ENCODE peak calls at places on chromosomes 11 and 22, in seven cellular contexts. R is esophagus squamous epithelium; G is NCI-H1092 treated with DMSO at 0.1 percent for 48 hours; B is activated CD8-positive, alpha-beta T cell treated with anti-CD3 and anti-CD28 coated beads, Interleukin-2, amount 10 ng/mL, durations not matched to agents 7 days and 5 days; E is central memory CD4-positive, alpha-beta T cell; C is T-helper 2 cell; D is AG09319. N is an unnamed sample.

GRCh38 chr11:45922425-45923082 is at the start of gene LARGE2:
- DNase-seq in B (no peak), D (no peak), C (peak), R (no peak), E (no peak), G (no peak), N (peak)

GRCh38 chr11:269146-269890 is 8.9 kb upstream of the NLRP6 start:
- DNase-seq in D (no peak), E (peak), C (peak), G (no peak), R (no peak), B (peak), N (no peak)

GRCh38 chr11:47986742-47987141 is 6.4 kb downstream of the PTPRJ start:
- DNase-seq in E (no peak), D (no peak), G (no peak), R (no peak), C (no peak), B (no peak), N (no peak)

GRCh38 chr22:46776876-46777608 is 14.6 kb downstream of the TBC1D22A start:
- DNase-seq in R (no peak), D (no peak), G (no peak), C (no peak), E (no peak), B (no peak), N (no peak)

GRCh38 chr11:124872741-124873140 is 7.5 kb downstream of the ROBO3 start:
- DNase-seq in C (no peak), D (no peak), G (no peak), B (no peak), R (no peak), E (no peak), N (no peak)

GRCh38 chr11:69360606-69361005 is 66.7 kb downstream of the MYEOV start:
- DNase-seq in D (no peak), E (no peak), R (no peak), B (no peak), C (no peak), G (no peak), N (peak)

GRCh38 chr22:32005453-32005852 is 37.6 kb upstream of the SLC5A1 start:
- DNase-seq in E (no peak), R (no peak), D (no peak), C (no peak), B (no peak), G (no peak), N (no peak)

GRCh38 chr11:69172674-69173073 is 16.9 kb downstream of the SMIM38 start:
- DNase-seq in C (no peak), G (no peak), D (no peak), R (no peak), E (no peak), B (no peak), N (no peak)

GRCh38 chr11:131464024-131464423 is 93.6 kb downstream of the NTM start:
- DNase-seq in R (no peak), G (no peak), B (no peak), E (no peak), D (no peak), C (no peak), N (no peak)

GRCh38 chr11:121119444-121119843 is 18.4 kb downstream of the TECTA start:
- DNase-seq in B (no peak), R (no peak), E (no peak), D (no peak), C (no peak), G (no peak), N (no peak)

GRCh38 chr11:128579790-128580504 is 7.4 kb downstream of the ETS1 start:
- DNase-seq in E (no peak), B (no peak), C (no peak), G (no peak), D (no peak), R (no peak), N (no peak)

GRCh38 chr22:35475545-35475944 is 65.1 kb upstream of the RASD2 start:
- DNase-seq in B (no peak), R (no peak), E (no peak), C (no peak), G (peak), D (no peak), N (no peak)

GRCh38 chr11:107996025-107996776 is 12.5 kb upstream of the CUL5 start:
- DNase-seq in B (no peak), G (no peak), D (no peak), E (no peak), R (no peak), C (no peak), N (no peak)

GRCh38 chr11:134271978-134272377 is 4.2 kb upstream of the GLB1L3 start:
- DNase-seq in G (no peak), R (no peak), D (no peak), E (no peak), B (no peak), C (no peak), N (no peak)

GRCh38 chr22:38311331-38311635 is 6.0 kb downstream of the CSNK1E start:
- DNase-seq in G (no peak), D (no peak), B (no peak), C (no peak), R (no peak), E (no peak), N (no peak)

GRCh38 chr22:38213319-38214247 is 11.8 kb downstream of the MAFF start:
- DNase-seq in R (no peak), E (no peak), B (no peak), G (no peak), D (no peak), C (no peak), N (no peak)

GRCh38 chr22:45563362-45564040 is 60.8 kb downstream of the FBLN1 start:
- DNase-seq in C (no peak), B (no peak), R (no peak), D (no peak), G (no peak), E (no peak), N (no peak)

GRCh38 chr11:9228086-9228485 is 37.1 kb downstream of the DENND5A start:
- DNase-seq in D (no peak), B (no peak), R (no peak), G (no peak), E (no peak), C (no peak), N (no peak)

GRCh38 chr11:272195-272930 is 5.8 kb upstream of the NLRP6 start:
- DNase-seq in B (peak), G (no peak), C (no peak), E (no peak), D (no peak), R (no peak), N (no peak)

GRCh38 chr11:102955624-102956023 is at the start of gene MMP13:
- DNase-seq in B (no peak), E (no peak), R (no peak), C (no peak), D (no peak), G (no peak), N (no peak)

GRCh38 chr11:64810891-64811272 is 531 bp upstream of the MEN1 start:
- DNase-seq in C (peak), D (no peak), B (peak), E (no peak), G (no peak), R (no peak), N (no peak)

GRCh38 chr11:70615036-70615875 is 216.9 kb downstream of the CTTN start:
- DNase-seq in C (no peak), R (no peak), D (no peak), B (no peak), E (no peak), G (no peak), N (no peak)

GRCh38 chr11:84566681-84567080 is 1060.5 kb downstream of the DLG2 start:
- DNase-seq in R (no peak), E (no peak), G (no peak), B (no peak), C (no peak), D (no peak), N (no peak)

GRCh38 chr11:119726585-119727522 is 2.1 kb downstream of the NECTIN1 start:
- DNase-seq in C (no peak), R (no peak), D (no peak), G (no peak), E (no peak), B (no peak), N (no peak)

GRCh38 chr22:46079093-46079860 is 71.0 kb upstream of the PPARA start:
- DNase-seq in R (no peak), C (no peak), G (no peak), B (no peak), D (no peak), E (no peak), N (peak)

GRCh38 chr22:37907036-37907954 is 1.2 kb downstream of the MICALL1 start:
- DNase-seq in E (no peak), R (no peak), D (no peak), G (no peak), B (no peak), C (no peak), N (no peak)

GRCh38 chr11:61516675-61517516 is 8.3 kb downstream of the LRRC10B start:
- DNase-seq in G (peak), C (peak), R (no peak), E (peak), D (no peak), B (peak), N (no peak)

GRCh38 chr22:37150701-37151100 is 985 bp upstream of the IL2RB start:
- DNase-seq in D (no peak), B (no peak), C (no peak), R (no peak), G (no peak), E (no peak), N (no peak)

GRCh38 chr22:22111983-22112382 is 129.4 kb upstream of the TOP3B start:
- DNase-seq in D (no peak), G (no peak), B (no peak), R (no peak), C (no peak), E (no peak), N (no peak)

GRCh38 chr11:44621140-44621681 is 55.7 kb downstream of the CD82 start:
- DNase-seq in D (peak), C (peak), G (peak), R (no peak), B (peak), E (peak), N (peak)

GRCh38 chr11:98107736-98108135 is 913.0 kb upstream of the CNTN5 start:
- DNase-seq in E (no peak), R (no peak), D (no peak), C (no peak), B (no peak), G (peak), N (no peak)

GRCh38 chr22:41526802-41527799 is 17.2 kb downstream of the POLR3H start:
- DNase-seq in G (no peak), D (no peak), R (no peak), B (peak), C (peak), E (peak), N (peak)

GRCh38 chr11:59263225-59263894 is 50.6 kb upstream of the MPEG1 start:
- DNase-seq in E (peak), D (no peak), R (no peak), B (peak), C (no peak), G (no peak), N (no peak)

GRCh38 chr11:75461136-75461535 is 28.1 kb upstream of the KLHL35 start:
- DNase-seq in C (no peak), R (no peak), E (no peak), B (no peak), D (no peak), G (no peak), N (peak)

GRCh38 chr11:17012712-17013547 is 1.3 kb downstream of the PLEKHA7 start:
- DNase-seq in G (no peak), B (no peak), E (no peak), D (no peak), C (no peak), R (no peak), N (peak)

GRCh38 chr11:15819679-15820286 is 536.6 kb downstream of the SOX6 start:
- DNase-seq in R (peak), B (peak), C (no peak), E (no peak), G (no peak), D (no peak), N (peak)

GRCh38 chr22:44597616-44598015 is 99.6 kb upstream of the RTL6 start:
- DNase-seq in D (peak), G (peak), E (no peak), R (no peak), C (no peak), B (no peak), N (no peak)

GRCh38 chr11:2890466-2891241 is 5.1 kb upstream of the CDKN1C start:
- DNase-seq in E (no peak), B (no peak), G (peak), D (no peak), R (no peak), C (no peak), N (peak)

GRCh38 chr11:118917488-118918127 is 8.1 kb downstream of the BCL9L start:
- DNase-seq in C (peak), B (peak), R (no peak), E (peak), D (peak), G (no peak), N (peak)

N was measured in lower lobe of right lung.